ENCODE peak calls at places on chromosomes 16 and 17, in seven cellular contexts. H is amniotic stem cell; J is AG08395; Q is KG1; N is NCI-H1105; Z is effector memory CD4-positive, alpha-beta T cell; M is stomach. L is an unnamed sample.

GRCh38 chr17:47692137-47692894 is 1.6 kb upstream of the TBKBP1 start:
- DNase-seq in H (no peak), J (no peak), Q (no peak), N (no peak), Z (no peak), M (no peak), L (no peak)

GRCh38 chr16:67676516-67676915 is 9.9 kb downstream of the C16orf86 start:
- DNase-seq in H (no peak), J (no peak), Q (no peak), N (no peak), Z (no peak), M (no peak), L (no peak)

GRCh38 chr16:450385-450784 is 24.9 kb downstream of the RAB11FIP3 start:
- DNase-seq in H (no peak), J (no peak), Q (no peak), N (no peak), Z (no peak), M (no peak), L (no peak)

GRCh38 chr17:48004973-48005372 is 32.6 kb downstream of the COPZ2 start:
- DNase-seq in H (no peak), J (no peak), Q (no peak), N (peak), Z (no peak), M (no peak), L (no peak)

GRCh38 chr16:896261-897199 is 74.3 kb downstream of the LMF1 start:
- DNase-seq in H (no peak), J (no peak), Q (no peak), N (no peak), Z (no peak), M (no peak), L (no peak)

GRCh38 chr16:57825298-57826039 is 23.2 kb upstream of the KIFC3 start:
- DNase-seq in H (no peak), J (no peak), Q (no peak), N (no peak), Z (no peak), M (no peak), L (no peak)

GRCh38 chr17:78271419-78272160 is 40.2 kb downstream of the TMEM235 start:
- DNase-seq in H (no peak), J (no peak), Q (no peak), N (no peak), Z (no peak), M (no peak), L (no peak)

GRCh38 chr17:80858301-80859003 is 133.2 kb upstream of the CHMP6 start:
- DNase-seq in H (no peak), J (no peak), Q (no peak), N (no peak), Z (no peak), M (no peak), L (no peak)

GRCh38 chr17:81002013-81002384 is 10.4 kb downstream of the CHMP6 start:
- DNase-seq in H (no peak), J (no peak), Q (no peak), N (no peak), Z (no peak), M (no peak), L (no peak)

GRCh38 chr16:84683691-84684591 is 15.9 kb upstream of the USP10 start:
- DNase-seq in H (no peak), J (no peak), Q (no peak), N (no peak), Z (no peak), M (no peak), L (no peak)

GRCh38 chr16:50618238-50618918 is 62.7 kb downstream of the SNX20 start:
- DNase-seq in H (no peak), J (no peak), Q (no peak), N (no peak), Z (no peak), M (no peak), L (no peak)

GRCh38 chr17:17849863-17850373 is 13.1 kb upstream of the SREBF1 start:
- DNase-seq in H (no peak), J (no peak), Q (no peak), N (no peak), Z (peak), M (peak), L (peak)

GRCh38 chr16:69840975-69841374 is 78.8 kb downstream of the WWP2 start:
- DNase-seq in H (no peak), J (no peak), Q (no peak), N (no peak), Z (no peak), M (peak), L (no peak)

GRCh38 chr17:28685366-28685765 is 23.4 kb downstream of the SUPT6H start:
- DNase-seq in H (no peak), J (no peak), Q (no peak), N (no peak), Z (no peak), M (no peak), L (no peak)

GRCh38 chr17:2796164-2797140 is at the start of gene RAP1GAP2:
- DNase-seq in H (no peak), J (no peak), Q (peak), N (no peak), Z (peak), M (peak), L (peak)

GRCh38 chr17:62619413-62620155 is 7.9 kb upstream of the MRC2 start:
- DNase-seq in H (no peak), J (no peak), Q (no peak), N (no peak), Z (no peak), M (no peak), L (no peak)

GRCh38 chr17:39787743-39788484 is 50.2 kb downstream of the GRB7 start:
- DNase-seq in H (no peak), J (no peak), Q (no peak), N (no peak), Z (no peak), M (no peak), L (no peak)

GRCh38 chr17:77654861-77655260 is 303.6 kb upstream of the TNRC6C start:
- DNase-seq in H (no peak), J (no peak), Q (no peak), N (no peak), Z (no peak), M (no peak), L (no peak)

GRCh38 chr17:82962163-82962720 is 117.2 kb upstream of the METRNL start:
- DNase-seq in H (no peak), J (peak), Q (no peak), N (no peak), Z (no peak), M (peak), L (no peak)

GRCh38 chr17:72416054-72416691 is 295.4 kb downstream of the SOX9 start:
- DNase-seq in H (no peak), J (no peak), Q (no peak), N (peak), Z (no peak), M (no peak), L (no peak)

GRCh38 chr17:63455417-63455816 is 9.3 kb upstream of the CYB561 start:
- DNase-seq in H (no peak), J (no peak), Q (no peak), N (no peak), Z (no peak), M (no peak), L (no peak)

GRCh38 chr17:28447396-28447760 is 26.1 kb upstream of the SLC13A2 start:
- DNase-seq in H (no peak), J (no peak), Q (no peak), N (no peak), Z (no peak), M (no peak), L (no peak)

GRCh38 chr17:28412131-28412530 is 6.1 kb upstream of the SLC46A1 start:
- DNase-seq in H (no peak), J (no peak), Q (no peak), N (no peak), Z (no peak), M (no peak), L (no peak)

GRCh38 chr16:71883849-71884638 is at the start of gene ZNF821:
- DNase-seq in H (peak), J (peak), Q (peak), N (peak), Z (peak), M (peak), L (peak)

GRCh38 chr17:76469991-76470739 is 2.8 kb downstream of the AANAT start:
- DNase-seq in H (no peak), J (no peak), Q (no peak), N (no peak), Z (no peak), M (no peak), L (no peak)

GRCh38 chr16:23508589-23509440 is 1.5 kb downstream of the GGA2 start:
- DNase-seq in H (no peak), J (no peak), Q (no peak), N (no peak), Z (no peak), M (no peak), L (peak)

GRCh38 chr17:9859781-9860180 is 34.1 kb downstream of the GLP2R start:
- DNase-seq in H (no peak), J (no peak), Q (no peak), N (no peak), Z (no peak), M (no peak), L (no peak)

GRCh38 chr16:7405166-7405565 is 72.5 kb downstream of the RBFOX1 start:
- DNase-seq in H (no peak), J (peak), Q (no peak), N (peak), Z (no peak), M (peak), L (no peak)

GRCh38 chr16:9843424-9844013 is 338.7 kb downstream of the GRIN2A start:
- DNase-seq in H (no peak), J (no peak), Q (no peak), N (no peak), Z (no peak), M (no peak), L (no peak)

GRCh38 chr17:75181608-75182318 is 996 bp downstream of the SUMO2 start:
- DNase-seq in H (no peak), J (no peak), Q (peak), N (no peak), Z (peak), M (peak), L (peak)

GRCh38 chr16:89696598-89697128 is 4.8 kb downstream of the SPATA2L start:
- DNase-seq in H (no peak), J (no peak), Q (no peak), N (no peak), Z (no peak), M (no peak), L (no peak)

GRCh38 chr17:41544935-41545334 is 16.8 kb upstream of the KRT19 start:
- DNase-seq in H (no peak), J (no peak), Q (no peak), N (no peak), Z (no peak), M (no peak), L (no peak)

GRCh38 chr17:8887834-8888703 is 20.6 kb upstream of the PIK3R6 start:
- DNase-seq in H (no peak), J (peak), Q (no peak), N (no peak), Z (no peak), M (no peak), L (no peak)

GRCh38 chr17:48347203-48347602 is 82.8 kb downstream of the SKAP1 start:
- DNase-seq in H (no peak), J (no peak), Q (no peak), N (no peak), Z (no peak), M (no peak), L (no peak)

GRCh38 chr16:81492307-81492706 is 47.7 kb downstream of the CMIP start:
- DNase-seq in H (no peak), J (peak), Q (no peak), N (no peak), Z (no peak), M (no peak), L (no peak)

GRCh38 chr17:77685881-77686486 is 272.5 kb upstream of the TNRC6C start:
- DNase-seq in H (no peak), J (no peak), Q (no peak), N (no peak), Z (no peak), M (no peak), L (no peak)

GRCh38 chr16:81444448-81445121 is at the start of gene CMIP:
- DNase-seq in H (peak), J (peak), Q (peak), N (peak), Z (peak), M (peak), L (peak)